ENCODE peak calls at places on chromosomes 11 and 22, in eight cellular contexts. One of them, this sample, is unnamed.

GRCh38 chr11:65764434-65764833 is 16.3 kb downstream of the AP5B1 start:
- DNase-seq in A549: no peak
- DNase-seq in colonic mucosa: peak
- DNase-seq in A673: no peak
- DNase-seq in AG04450: no peak
- DNase-seq in fibroblast of lung: no peak
- DNase-seq in brain microvascular endothelial cell: no peak
- DNase-seq in SK-N-SH: no peak
- DNase-seq in this sample: no peak

GRCh38 chr11:14642453-14642852 is 1.2 kb upstream of the PDE3B start:
- DNase-seq in brain microvascular endothelial cell: no peak
- DNase-seq in colonic mucosa: no peak
- DNase-seq in SK-N-SH: no peak
- DNase-seq in AG04450: no peak
- DNase-seq in fibroblast of lung: no peak
- DNase-seq in A673: no peak
- DNase-seq in A549: no peak
- DNase-seq in this sample: no peak

GRCh38 chr22:24507742-24508141 is 12.6 kb downstream of the UPB1 start:
- DNase-seq in AG04450: no peak
- DNase-seq in SK-N-SH: no peak
- DNase-seq in brain microvascular endothelial cell: no peak
- DNase-seq in fibroblast of lung: no peak
- DNase-seq in colonic mucosa: no peak
- DNase-seq in A549: no peak
- DNase-seq in A673: no peak
- DNase-seq in this sample: no peak

GRCh38 chr11:26626346-26626745 is 54.3 kb upstream of the MUC15 start:
- DNase-seq in brain microvascular endothelial cell: peak
- DNase-seq in A549: peak
- DNase-seq in colonic mucosa: no peak
- DNase-seq in A673: peak
- DNase-seq in AG04450: no peak
- DNase-seq in SK-N-SH: no peak
- DNase-seq in fibroblast of lung: peak
- DNase-seq in this sample: no peak

GRCh38 chr11:118622376-118623290 is 15.2 kb downstream of the PHLDB1 start:
- DNase-seq in AG04450: no peak
- DNase-seq in SK-N-SH: peak
- DNase-seq in brain microvascular endothelial cell: peak
- DNase-seq in A673: peak
- DNase-seq in fibroblast of lung: peak
- DNase-seq in colonic mucosa: no peak
- DNase-seq in A549: peak
- DNase-seq in this sample: no peak

GRCh38 chr11:125214466-125215204 is 50.1 kb downstream of the PKNOX2 start:
- DNase-seq in AG04450: no peak
- DNase-seq in A673: no peak
- DNase-seq in colonic mucosa: no peak
- DNase-seq in A549: no peak
- DNase-seq in fibroblast of lung: peak
- DNase-seq in SK-N-SH: no peak
- DNase-seq in brain microvascular endothelial cell: no peak
- DNase-seq in this sample: no peak

GRCh38 chr11:86447763-86448480 is 73.2 kb downstream of the CCDC81 start:
- DNase-seq in brain microvascular endothelial cell: no peak
- DNase-seq in SK-N-SH: no peak
- DNase-seq in fibroblast of lung: no peak
- DNase-seq in A549: no peak
- DNase-seq in AG04450: no peak
- DNase-seq in colonic mucosa: no peak
- DNase-seq in A673: no peak
- DNase-seq in this sample: no peak

GRCh38 chr11:8222820-8223512 is 40.7 kb downstream of the LMO1 start:
- DNase-seq in A673: no peak
- DNase-seq in brain microvascular endothelial cell: no peak
- DNase-seq in AG04450: no peak
- DNase-seq in SK-N-SH: no peak
- DNase-seq in fibroblast of lung: no peak
- DNase-seq in A549: no peak
- DNase-seq in colonic mucosa: no peak
- DNase-seq in this sample: no peak

GRCh38 chr11:33160587-33160986 is 693 bp downstream of the CSTF3 start:
- DNase-seq in colonic mucosa: no peak
- DNase-seq in SK-N-SH: no peak
- DNase-seq in brain microvascular endothelial cell: no peak
- DNase-seq in A549: no peak
- DNase-seq in fibroblast of lung: no peak
- DNase-seq in AG04450: no peak
- DNase-seq in A673: no peak
- DNase-seq in this sample: no peak

GRCh38 chr11:125463590-125464265 is 32.3 kb downstream of the FEZ1 start:
- DNase-seq in AG04450: no peak
- DNase-seq in brain microvascular endothelial cell: no peak
- DNase-seq in fibroblast of lung: peak
- DNase-seq in colonic mucosa: no peak
- DNase-seq in A549: no peak
- DNase-seq in SK-N-SH: no peak
- DNase-seq in A673: no peak
- DNase-seq in this sample: no peak

GRCh38 chr11:27310182-27310581 is 52.8 kb downstream of the CCDC34 start:
- DNase-seq in AG04450: no peak
- DNase-seq in A549: no peak
- DNase-seq in colonic mucosa: no peak
- DNase-seq in A673: no peak
- DNase-seq in SK-N-SH: no peak
- DNase-seq in brain microvascular endothelial cell: no peak
- DNase-seq in fibroblast of lung: no peak
- DNase-seq in this sample: no peak

GRCh38 chr11:84164722-84165121 is 878.6 kb upstream of the CCDC90B start:
- DNase-seq in fibroblast of lung: no peak
- DNase-seq in A549: no peak
- DNase-seq in colonic mucosa: no peak
- DNase-seq in brain microvascular endothelial cell: no peak
- DNase-seq in SK-N-SH: peak
- DNase-seq in AG04450: no peak
- DNase-seq in A673: no peak
- DNase-seq in this sample: no peak

GRCh38 chr11:117837791-117838190 is 13.2 kb upstream of the FXYD2 start:
- DNase-seq in brain microvascular endothelial cell: no peak
- DNase-seq in fibroblast of lung: no peak
- DNase-seq in colonic mucosa: no peak
- DNase-seq in SK-N-SH: no peak
- DNase-seq in AG04450: no peak
- DNase-seq in A549: no peak
- DNase-seq in A673: no peak
- DNase-seq in this sample: no peak

GRCh38 chr11:88555018-88555828 is 217.7 kb upstream of the CTSC start:
- DNase-seq in colonic mucosa: no peak
- DNase-seq in A673: peak
- DNase-seq in A549: peak
- DNase-seq in SK-N-SH: no peak
- DNase-seq in brain microvascular endothelial cell: peak
- DNase-seq in AG04450: peak
- DNase-seq in fibroblast of lung: peak
- DNase-seq in this sample: no peak

GRCh38 chr22:43066844-43067385 is 22.3 kb downstream of the TTLL1 start:
- DNase-seq in SK-N-SH: no peak
- DNase-seq in A549: no peak
- DNase-seq in AG04450: no peak
- DNase-seq in A673: no peak
- DNase-seq in fibroblast of lung: peak
- DNase-seq in brain microvascular endothelial cell: peak
- DNase-seq in colonic mucosa: no peak
- DNase-seq in this sample: no peak

DNA sequence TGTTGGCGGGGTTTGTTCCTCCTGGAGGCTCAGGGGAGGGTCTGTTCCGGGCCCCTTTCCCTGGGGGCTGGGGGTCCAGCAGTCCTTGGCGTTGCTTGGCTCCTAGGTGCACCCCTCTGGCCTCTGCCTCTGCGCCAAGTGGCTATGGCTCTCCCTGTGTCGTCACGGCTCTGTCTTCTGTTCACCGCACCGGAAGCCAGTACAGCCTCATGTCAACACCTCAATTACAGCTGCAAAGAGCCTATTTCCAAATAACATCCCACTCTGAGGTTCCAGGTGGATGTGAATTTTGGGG is 64.8 kb downstream of the CELSR1 start:
- DNase-seq in AG04450: no peak
- DNase-seq in fibroblast of lung: no peak
- DNase-seq in A549: no peak
- DNase-seq in SK-N-SH: no peak
- DNase-seq in colonic mucosa: no peak
- DNase-seq in A673: no peak
- DNase-seq in brain microvascular endothelial cell: no peak
- DNase-seq in this sample: no peak
- H3K27ac ChIP-seq in AG04450: no peak
- H3K27ac ChIP-seq in fibroblast of lung: no peak
- H3K27ac ChIP-seq in A549: no peak
- H3K27ac ChIP-seq in SK-N-SH: no peak
- H3K27ac ChIP-seq in colonic mucosa: no peak
- H3K27ac ChIP-seq in A673: no peak
- H3K27ac ChIP-seq in brain microvascular endothelial cell: no peak
- H3K27ac ChIP-seq in this sample: no peak

DNA sequence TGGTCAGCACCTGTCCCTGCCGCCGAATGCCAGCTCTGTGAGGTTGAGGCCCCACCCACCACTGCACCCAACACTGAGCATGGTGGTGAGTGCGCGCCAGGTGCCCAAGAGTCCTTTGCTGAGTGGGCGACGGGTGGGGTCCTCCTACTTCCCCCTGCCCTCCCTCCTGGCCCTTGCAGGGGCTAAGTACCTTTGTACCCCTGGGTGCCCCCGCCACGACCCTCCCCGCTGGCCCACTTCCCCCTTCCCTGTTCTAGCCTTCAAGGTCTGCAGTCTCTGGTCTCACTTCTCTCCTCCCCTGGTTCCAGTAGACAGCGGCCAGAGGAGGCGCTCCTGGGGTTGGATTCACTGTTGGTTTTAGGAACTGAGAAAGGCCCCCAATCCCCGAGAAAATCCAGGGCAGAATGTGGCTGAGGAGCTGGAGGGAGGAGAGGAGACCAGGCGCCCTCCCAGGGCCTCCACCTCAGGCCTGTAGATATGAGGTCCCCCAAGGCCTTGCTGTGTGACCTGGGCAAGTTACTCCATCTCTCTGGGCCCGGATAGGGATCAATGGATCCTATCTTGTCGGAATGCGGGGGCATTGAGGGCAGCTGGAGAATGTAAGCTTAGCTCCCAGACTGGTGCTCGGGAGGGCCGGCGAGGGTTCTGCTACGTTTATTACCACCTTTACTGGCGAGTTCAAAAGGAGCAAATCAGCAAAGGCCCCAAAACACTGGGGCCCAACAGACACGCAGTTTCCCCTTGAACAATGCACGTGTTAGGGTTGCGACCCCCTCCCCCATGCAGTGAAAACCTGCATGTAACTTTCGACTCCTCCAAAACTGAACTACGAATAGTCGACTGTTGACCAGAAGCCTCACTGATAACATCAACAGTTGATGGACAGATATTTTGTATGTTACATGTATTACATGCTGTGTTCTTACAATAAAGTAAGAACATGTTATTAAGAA is 31.9 kb upstream of the SMIM38 start:
- DNase-seq in fibroblast of lung: no peak
- DNase-seq in SK-N-SH: no peak
- DNase-seq in brain microvascular endothelial cell: no peak
- DNase-seq in AG04450: no peak
- DNase-seq in A673: no peak
- DNase-seq in colonic mucosa: no peak
- DNase-seq in A549: peak
- DNase-seq in this sample: no peak
- TF ChIP-seq CTCF in fibroblast of lung: no peak
- TF ChIP-seq CTCF in SK-N-SH: peak
- TF ChIP-seq CTCF in brain microvascular endothelial cell: peak
- TF ChIP-seq CTCF in AG04450: no peak
- TF ChIP-seq CTCF in A673: peak
- TF ChIP-seq CTCF in colonic mucosa: no peak
- TF ChIP-seq CTCF in A549: no peak
- TF ChIP-seq CTCF in this sample: no peak

GRCh38 chr11:12523180-12523924 is 146.0 kb downstream of the PARVA start:
- DNase-seq in A673: no peak
- DNase-seq in SK-N-SH: peak
- DNase-seq in A549: no peak
- DNase-seq in AG04450: no peak
- DNase-seq in brain microvascular endothelial cell: no peak
- DNase-seq in fibroblast of lung: no peak
- DNase-seq in colonic mucosa: no peak
- DNase-seq in this sample: no peak
- H3K27ac ChIP-seq in A673: no peak
- H3K27ac ChIP-seq in SK-N-SH: no peak
- H3K27ac ChIP-seq in A549: no peak
- H3K27ac ChIP-seq in AG04450: peak
- H3K27ac ChIP-seq in brain microvascular endothelial cell: no peak
- H3K27ac ChIP-seq in fibroblast of lung: no peak
- H3K27ac ChIP-seq in colonic mucosa: no peak
- H3K27ac ChIP-seq in this sample: no peak

DNA sequence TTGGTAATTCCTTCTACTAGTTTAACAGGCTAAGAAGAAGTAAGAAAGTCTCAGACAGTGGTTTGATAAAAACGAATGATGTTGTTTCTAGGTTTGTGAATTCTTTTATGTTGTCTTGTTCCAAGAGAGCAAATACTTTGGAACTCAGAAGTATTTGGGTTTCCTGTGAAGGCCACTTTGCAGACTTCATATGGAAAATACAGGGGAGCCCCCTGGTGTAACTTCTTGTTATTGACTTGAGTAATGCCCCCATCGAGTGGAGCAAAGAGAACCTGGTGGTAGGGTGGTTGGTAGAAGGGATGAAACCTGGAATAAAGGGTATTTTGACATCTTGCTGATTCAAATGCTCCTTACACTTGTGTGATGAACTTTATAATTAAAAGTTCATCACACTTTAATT is 40.0 kb upstream of the PTH start:
- DNase-seq in A673: peak
- DNase-seq in brain microvascular endothelial cell: no peak
- DNase-seq in SK-N-SH: peak
- DNase-seq in colonic mucosa: no peak
- DNase-seq in fibroblast of lung: no peak
- DNase-seq in A549: peak
- DNase-seq in AG04450: no peak
- DNase-seq in this sample: no peak
- TF ChIP-seq CTCF in A673: peak
- TF ChIP-seq CTCF in brain microvascular endothelial cell: peak
- TF ChIP-seq CTCF in SK-N-SH: no peak
- TF ChIP-seq CTCF in colonic mucosa: no peak
- TF ChIP-seq CTCF in fibroblast of lung: no peak
- TF ChIP-seq CTCF in A549: no peak
- TF ChIP-seq CTCF in AG04450: no peak
- TF ChIP-seq CTCF in this sample: no peak

GRCh38 chr22:38071421-38072321 is 12.3 kb downstream of the SLC16A8 start:
- DNase-seq in colonic mucosa: no peak
- DNase-seq in A673: no peak
- DNase-seq in A549: peak
- DNase-seq in brain microvascular endothelial cell: no peak
- DNase-seq in fibroblast of lung: no peak
- DNase-seq in SK-N-SH: peak
- DNase-seq in AG04450: no peak
- DNase-seq in this sample: no peak
- H3K27ac ChIP-seq in colonic mucosa: no peak
- H3K27ac ChIP-seq in A673: no peak
- H3K27ac ChIP-seq in A549: no peak
- H3K27ac ChIP-seq in brain microvascular endothelial cell: no peak
- H3K27ac ChIP-seq in fibroblast of lung: no peak
- H3K27ac ChIP-seq in SK-N-SH: no peak
- H3K27ac ChIP-seq in AG04450: no peak
- H3K27ac ChIP-seq in this sample: peak

GRCh38 chr11:44785856-44786606 is 59.3 kb downstream of the TSPAN18 start:
- DNase-seq in colonic mucosa: no peak
- DNase-seq in A673: peak
- DNase-seq in SK-N-SH: peak
- DNase-seq in fibroblast of lung: no peak
- DNase-seq in brain microvascular endothelial cell: no peak
- DNase-seq in AG04450: no peak
- DNase-seq in A549: peak
- DNase-seq in this sample: no peak
- TF ChIP-seq CTCF in colonic mucosa: no peak
- TF ChIP-seq CTCF in A673: peak
- TF ChIP-seq CTCF in SK-N-SH: no peak
- TF ChIP-seq CTCF in fibroblast of lung: no peak
- TF ChIP-seq CTCF in brain microvascular endothelial cell: no peak
- TF ChIP-seq CTCF in AG04450: peak
- TF ChIP-seq CTCF in A549: no peak
- TF ChIP-seq CTCF in this sample: no peak

This sample was measured in coronary artery.